ENCODE peak calls at places on chromosome X, in nine cellular contexts. Q is gastrocnemius medialis, O is MM.1S, P is SK-N-SH, A is left ventricle myocardium inferior, C is GM23338, N is H9, X is RWPE2, K is suprapubic skin. G is an unnamed sample.

GRCh38 chrX:149504915-149505651 is at the start of gene IDS:
- DNase-seq in Q (peak; percentile 77), O (peak; percentile 89), P (peak; percentile 82), A (peak; percentile 90), C (peak; percentile 92), N (peak; percentile 90), X (peak; percentile 80), K (peak; percentile 92), G (peak; percentile 65)

GRCh38 chrX:41384041-41384705 is 50.2 kb downstream of the DDX3X start:
- DNase-seq in Q (peak; percentile 7), O (no peak), P (no peak), A (peak; percentile 68), C (peak; percentile 15), N (no peak), X (peak; percentile 75), K (peak; percentile 71), G (peak; percentile 67)

GRCh38 chrX:19735244-19735643 is 152.2 kb downstream of the SH3KBP1 start:
- DNase-seq in Q (no peak), O (peak; percentile 49), P (no peak), A (no peak), C (no peak), N (no peak), X (no peak), K (no peak), G (no peak)

GRCh38 chrX:144006811-144007210 is 122.9 kb downstream of the UBE2NL start:
- DNase-seq in Q (no peak), O (no peak), P (no peak), A (no peak), C (no peak), N (no peak), X (no peak), K (no peak), G (peak; percentile 38)

GRCh38 chrX:23202316-23202715 is 132.3 kb upstream of the PTCHD1 start:
- DNase-seq in Q (no peak), O (no peak), P (no peak), A (no peak), C (peak; percentile 12), N (no peak), X (no peak), K (no peak), G (no peak)

GRCh38 chrX:47234583-47234982 is 1.8 kb downstream of the USP11 start:
- DNase-seq in Q (no peak), O (no peak), P (no peak), A (no peak), C (no peak), N (no peak), X (no peak), K (no peak), G (no peak)

GRCh38 chrX:57178605-57179004 is 41.4 kb upstream of the SPIN2A start:
- DNase-seq in Q (no peak), O (peak; percentile 69), P (no peak), A (no peak), C (no peak), N (no peak), X (no peak), K (no peak), G (no peak)

GRCh38 chrX:47814853-47815252 is 21.8 kb upstream of the ZNF81 start:
- DNase-seq in Q (no peak), O (no peak), P (no peak), A (no peak), C (peak; percentile 34), N (peak; percentile 52), X (no peak), K (no peak), G (no peak)

GRCh38 chrX:19183777-19184485 is 61.7 kb upstream of the ADGRG2 start:
- DNase-seq in Q (no peak), O (no peak), P (no peak), A (peak; percentile 13), C (no peak), N (no peak), X (no peak), K (no peak), G (no peak)

GRCh38 chrX:119071381-119071780 is 1.4 kb upstream of the CT47C1 start:
- DNase-seq in Q (no peak), O (peak; percentile 70), P (no peak), A (no peak), C (no peak), N (no peak), X (no peak), K (no peak), G (no peak)

GRCh38 chrX:96715412-96715940 is 30.8 kb downstream of the DIAPH2 start:
- DNase-seq in Q (no peak), O (no peak), P (no peak), A (no peak), C (no peak), N (no peak), X (no peak), K (no peak), G (no peak)

GRCh38 chrX:39613508-39613921 is 484.2 kb downstream of the BCOR start:
- DNase-seq in Q (no peak), O (no peak), P (peak; percentile 67), A (peak; percentile 35), C (peak; percentile 64), N (peak; percentile 67), X (no peak), K (no peak), G (no peak)

GRCh38 chrX:114075073-114075673 is 508.7 kb upstream of the HTR2C start:
- DNase-seq in Q (no peak), O (no peak), P (peak; percentile 4), A (no peak), C (no peak), N (no peak), X (no peak), K (no peak), G (no peak)
- H3K27ac ChIP-seq in Q (no peak overlapping the region), O (no peak overlapping the region), P (no peak overlapping the region), A (no peak overlapping the region), C (no peak overlapping the region), N (no peak overlapping the region), X (no peak overlapping the region), K (no peak overlapping the region), G (no peak overlapping the region)

DNA sequence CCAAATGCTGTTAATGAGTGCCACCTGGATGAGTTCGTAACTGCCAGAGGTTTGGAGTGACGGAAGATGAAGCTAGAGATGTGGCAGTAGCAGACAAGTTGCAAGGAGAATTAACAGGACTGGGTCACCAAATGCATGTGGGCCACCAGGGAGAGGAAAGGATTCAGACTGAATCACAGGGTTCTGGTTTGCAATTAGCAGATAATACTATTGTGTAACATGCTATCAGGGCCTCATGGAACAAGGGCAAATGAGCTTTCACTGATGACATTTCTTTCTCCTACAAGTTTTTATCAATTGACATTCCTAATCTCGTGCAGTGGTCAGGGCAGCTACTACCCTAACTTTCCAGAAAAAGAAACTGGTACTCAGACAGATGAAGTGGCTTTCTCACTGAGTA is 21.4 kb downstream of the GAB3 start:
- DNase-seq in Q (no peak), O (no peak), P (no peak), A (no peak), C (no peak), N (no peak), X (no peak), K (no peak), G (no peak)
- H3K4me1 ChIP-seq in Q (peaks cover 42% of the 10 kb centered on the region), O (no peaks in the 10 kb centered on the region), P (peaks cover 11% of the 10 kb centered on the region), A (peaks cover 100% of the 10 kb centered on the region), C (no peaks in the 10 kb centered on the region), N (peaks cover 2% of the 10 kb centered on the region), X (peaks cover 67% of the 10 kb centered on the region), K (peaks cover 34% of the 10 kb centered on the region), G (no peaks in the 10 kb centered on the region)

DNA sequence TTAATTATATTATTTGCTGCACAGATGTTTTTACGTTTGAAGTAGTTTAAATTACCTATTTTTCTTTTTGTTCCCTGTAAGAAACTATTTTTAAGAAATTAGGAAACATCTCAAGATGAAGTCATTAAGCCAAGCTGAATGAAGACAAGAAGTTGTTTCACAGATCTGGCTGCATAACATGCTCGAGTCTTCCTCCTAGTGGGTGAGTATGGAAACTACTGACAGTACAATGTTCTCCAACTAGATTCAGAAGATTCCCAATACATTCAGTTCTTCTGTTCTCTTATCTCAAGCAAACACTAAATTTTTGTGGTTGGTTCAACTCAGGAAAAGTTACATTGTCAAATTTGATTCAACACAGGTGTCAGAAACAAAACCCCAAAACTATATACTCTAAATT is 256.8 kb upstream of the VCX start:
- DNase-seq in Q (no peak), O (peak; percentile 18), P (peak; percentile 20), A (no peak), C (peak; percentile 48), N (no peak), X (no peak), K (no peak), G (no peak)
- TF ChIP-seq CTCF in Q (peak; percentile 27), O (peak; percentile 42), P (peak; percentile 29), A (peak; percentile 50), C (peak; percentile 49), N (peak; percentile 73), X (peak; percentile 51), K (no peak), G (peak; percentile 61)

GRCh38 chrX:80808160-80808735 is 1.4 kb downstream of the BRWD3 start:
- DNase-seq in Q (peak; percentile 69), O (peak; percentile 70), P (peak; percentile 12), A (peak; percentile 68), C (peak; percentile 67), N (peak; percentile 54), X (no peak), K (peak; percentile 82), G (peak; percentile 57)
- H3K27ac ChIP-seq in Q (peak overlapping the region; percentile 91), O (peak overlapping the region; percentile 51), P (peak overlapping the region; percentile 53), A (peak overlapping the region; percentile 86), C (peak overlapping the region; percentile 84), N (no peak overlapping the region), X (peak overlapping the region; percentile 58), K (peak overlapping the region; percentile 84), G (no peak overlapping the region)

DNA sequence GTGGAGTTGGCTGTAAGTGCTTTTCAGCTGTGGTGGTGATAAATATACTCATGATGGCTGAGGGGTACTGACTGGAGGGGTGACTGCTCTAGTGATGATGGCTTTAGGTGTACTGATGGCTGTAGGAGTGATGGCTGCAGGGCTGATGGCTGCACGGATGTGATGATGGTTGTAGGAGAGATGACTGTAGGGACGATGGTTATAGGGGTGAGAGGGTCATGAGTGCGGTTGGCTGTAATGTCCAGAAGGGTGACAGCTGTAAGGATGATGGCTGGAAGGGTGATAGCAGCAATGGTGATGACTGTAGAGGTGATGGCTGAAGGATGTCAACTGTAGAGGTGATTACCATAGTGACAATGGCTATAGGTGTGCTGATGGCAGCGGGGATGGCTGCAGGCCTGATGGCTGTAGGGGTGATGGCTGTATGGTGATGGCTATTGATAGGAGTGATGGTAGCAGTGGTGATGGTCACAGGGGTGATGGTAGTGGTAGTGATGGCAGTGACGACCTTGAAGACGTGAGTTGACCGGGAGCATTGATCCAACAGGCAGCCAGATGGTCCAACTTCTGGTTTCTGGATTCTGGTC is 570 bp upstream of the SASH3 start:
- DNase-seq in Q (no peak), O (no peak), P (no peak), A (no peak), C (no peak), N (no peak), X (no peak), K (no peak), G (no peak)
- H3K4me1 ChIP-seq in Q (no peaks in the 10 kb centered on the region), O (peaks cover 63% of the 10 kb centered on the region), P (no peaks in the 10 kb centered on the region), A (no peaks in the 10 kb centered on the region), C (no peaks in the 10 kb centered on the region), N (no peaks in the 10 kb centered on the region), X (no peaks in the 10 kb centered on the region), K (no peaks in the 10 kb centered on the region), G (no peaks in the 10 kb centered on the region)

DNA sequence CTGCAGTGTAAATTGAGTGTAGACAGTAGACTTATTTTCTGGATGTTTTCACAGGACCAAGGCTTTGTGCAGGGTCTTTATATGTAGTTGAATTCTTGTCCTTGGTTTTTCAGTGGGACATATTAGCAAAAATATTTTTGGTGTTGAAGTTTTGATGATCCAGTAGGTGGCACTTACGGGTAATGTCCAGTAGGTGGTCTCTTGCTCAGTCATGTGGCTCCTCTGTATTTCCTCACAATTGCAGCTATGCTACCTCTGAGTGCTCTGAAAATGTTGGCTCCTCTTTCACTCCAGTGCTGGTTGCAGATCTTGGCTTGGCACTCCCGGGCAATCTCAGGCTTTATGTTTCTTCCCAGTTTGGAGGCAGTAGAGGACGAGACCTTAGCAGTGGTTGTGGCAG is 419.8 kb upstream of the AMOT start:
- DNase-seq in Q (no peak), O (peak; percentile 10), P (no peak), A (no peak), C (peak; percentile 60), N (peak; percentile 41), X (no peak), K (no peak), G (no peak)
- TF ChIP-seq CTCF in Q (no peak), O (peak; percentile 25), P (peak; percentile 42), A (no peak), C (peak; percentile 56), N (peak; percentile 76), X (peak; percentile 7), K (no peak), G (peak; percentile 20)

G was measured in foreskin keratinocyte.